ENCODE peak calls at places on chromosomes 7 and 10, in four cellular contexts. H is A549, P is Caco-2, V is uterus. Z is an unnamed sample.

GRCh38 chr7:151243411-151244155 is 4.9 kb downstream of the SMARCD3 start:
- DNase-seq in H (no peak), V (no peak), P (no peak), Z (peak; percentile 36)

GRCh38 chr7:13742126-13742525 is 247.3 kb downstream of the ETV1 start:
- DNase-seq in V (no peak), P (peak; percentile 14), H (no peak), Z (no peak)

GRCh38 chr7:54180796-54181195 is 361.4 kb upstream of the VSTM2A start:
- DNase-seq in H (no peak), P (no peak), V (no peak), Z (no peak)

GRCh38 chr7:75617634-75618234 is 121.0 kb downstream of the HIP1 start:
- DNase-seq in P (no peak), H (no peak), V (peak; percentile 31), Z (peak; percentile 25)

GRCh38 chr10:102652170-102652926 is 8.1 kb downstream of the TRIM8 start:
- DNase-seq in P (no peak), H (no peak), V (no peak), Z (no peak)

GRCh38 chr7:107847168-107847835 is 43.7 kb upstream of the DLD start:
- DNase-seq in H (no peak), V (no peak), P (no peak), Z (no peak)

GRCh38 chr7:41832936-41833335 is 130.0 kb upstream of the INHBA start:
- DNase-seq in P (no peak), H (no peak), V (no peak), Z (no peak)

GRCh38 chr7:2222516-2222915 is 10.2 kb downstream of the MAD1L1 start:
- DNase-seq in V (no peak), H (no peak), P (no peak), Z (no peak)

GRCh38 chr10:7887417-7887816 is 69.1 kb downstream of the TAF3 start:
- DNase-seq in H (no peak), V (no peak), P (no peak), Z (no peak)

GRCh38 chr10:11439523-11440053 is 171.9 kb downstream of the USP6NL start:
- DNase-seq in H (no peak), V (no peak), P (no peak), Z (no peak)

GRCh38 chr7:44636926-44637325 is 30.5 kb downstream of the OGDH start:
- DNase-seq in V (no peak), H (no peak), P (no peak), Z (no peak)

DNA sequence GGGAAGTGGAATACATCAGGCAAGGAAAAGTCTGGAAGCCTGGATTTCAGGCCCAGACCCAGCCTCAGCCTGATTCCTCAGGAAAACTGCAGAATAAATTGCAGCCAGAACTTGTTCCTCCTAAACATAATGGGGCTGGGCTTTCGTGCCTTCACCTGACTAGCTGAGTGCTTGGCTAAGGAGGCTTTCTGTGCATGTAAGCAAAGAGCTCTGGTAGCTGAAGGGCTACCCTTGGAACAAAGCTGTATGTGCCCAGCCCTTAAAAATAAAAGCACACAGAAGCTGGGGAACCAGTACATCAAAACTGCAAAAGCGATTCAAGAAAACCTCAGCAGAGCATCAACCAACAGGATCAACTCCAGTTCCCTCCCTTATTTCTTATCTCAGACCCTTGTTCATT is 19.0 kb upstream of the SORBS1 start:
- DNase-seq in H (no peak), V (no peak), P (no peak), Z (no peak)
- H3K4me3 ChIP-seq in H (no peak overlapping the region), V (no peak overlapping the region), P (no peak overlapping the region), Z (no peak overlapping the region)

GRCh38 chr10:78460204-78460603 is 426.5 kb downstream of the RPS24 start:
- DNase-seq in V (no peak), H (no peak), P (no peak), Z (no peak)
- H3K4me1 ChIP-seq in V (no peaks in the 10 kb centered on the region), H (peaks cover 36% of the 10 kb centered on the region), P (peaks cover 43% of the 10 kb centered on the region), Z (no peaks in the 10 kb centered on the region)

GRCh38 chr10:75283150-75284096 is 47.7 kb upstream of the COMTD1 start:
- DNase-seq in H (no peak), V (peak; percentile 56), P (no peak), Z (no peak)
- H3K4me3 ChIP-seq in H (no peak overlapping the region), V (no peak overlapping the region), P (no peak overlapping the region), Z (no peak overlapping the region)

DNA sequence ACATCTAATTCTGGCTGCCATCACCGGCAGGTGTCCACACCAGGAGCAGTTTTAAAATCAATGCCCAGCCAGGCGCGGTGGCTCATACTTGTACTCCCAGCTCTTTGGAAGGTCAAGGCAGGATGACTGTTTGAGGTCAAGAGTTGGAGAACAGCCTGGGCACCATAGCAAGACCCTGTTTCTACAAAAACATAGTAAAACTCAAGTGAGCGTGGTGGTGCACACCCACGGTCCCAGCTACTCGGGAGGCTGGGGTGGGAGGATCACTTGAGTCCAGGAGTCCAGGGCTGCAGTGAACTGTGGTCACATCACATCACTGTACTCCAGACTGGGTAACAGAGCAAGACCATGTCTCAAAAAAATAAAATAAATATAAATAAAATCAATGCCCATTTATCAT is 193.1 kb downstream of the FAM107B start:
- DNase-seq in V (no peak), P (no peak), H (no peak), Z (no peak)
- H3K4me1 ChIP-seq in V (no peaks in the 10 kb centered on the region), P (peaks cover 86% of the 10 kb centered on the region), H (peaks cover 83% of the 10 kb centered on the region), Z (peaks cover 93% of the 10 kb centered on the region)

GRCh38 chr10:97852277-97852676 is 2.6 kb downstream of the GOLGA7B start:
- DNase-seq in P (no peak), V (no peak), H (no peak), Z (no peak)

GRCh38 chr10:97851341-97852001 is 1.8 kb downstream of the GOLGA7B start:
- DNase-seq in P (no peak), H (no peak), V (no peak), Z (no peak)

GRCh38 chr10:97849491-97850402 is at the start of gene GOLGA7B:
- DNase-seq in P (peak; percentile 80), H (peak; percentile 60), V (no peak), Z (peak; percentile 59)

GRCh38 chr10:97850446-97850845 is 803 bp downstream of the GOLGA7B start:
- DNase-seq in H (no peak), V (no peak), P (no peak), Z (peak; percentile 19)

DNA sequence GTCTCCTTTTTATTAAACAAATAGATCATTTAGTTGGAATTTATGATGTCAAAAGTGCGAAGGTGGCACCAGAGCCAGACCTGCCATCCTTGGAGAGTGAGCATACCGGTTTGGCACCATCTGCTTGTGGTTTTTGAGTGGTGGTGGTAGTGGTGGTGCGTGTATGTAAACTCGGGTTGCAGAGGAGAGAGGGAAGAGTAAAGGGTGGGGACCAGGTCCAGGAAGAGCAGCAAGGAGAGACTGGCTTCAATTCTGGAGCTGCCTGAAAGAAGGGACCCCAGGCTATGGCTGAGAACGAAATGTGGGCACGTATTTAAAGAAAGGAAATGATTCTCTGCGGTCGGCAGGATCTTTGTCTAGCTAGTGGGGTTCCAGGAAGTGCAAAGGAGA is 547 bp upstream of the GOLGA7B start:
- DNase-seq in H (no peak), P (no peak), V (no peak), Z (no peak)
- H3K4me3 ChIP-seq in H (peak overlapping the region; percentile 84), P (peak overlapping the region; percentile 69), V (no peak overlapping the region), Z (peak overlapping the region; percentile 58)

GRCh38 chr10:77631241-77631640 is 6.4 kb downstream of the KCNMA1 start:
- DNase-seq in H (no peak), V (no peak), P (no peak), Z (no peak)
- H3K4me1 ChIP-seq in H (peaks cover 44% of the 10 kb centered on the region), V (no peaks in the 10 kb centered on the region), P (peaks cover 4% of the 10 kb centered on the region), Z (no peaks in the 10 kb centered on the region)

DNA sequence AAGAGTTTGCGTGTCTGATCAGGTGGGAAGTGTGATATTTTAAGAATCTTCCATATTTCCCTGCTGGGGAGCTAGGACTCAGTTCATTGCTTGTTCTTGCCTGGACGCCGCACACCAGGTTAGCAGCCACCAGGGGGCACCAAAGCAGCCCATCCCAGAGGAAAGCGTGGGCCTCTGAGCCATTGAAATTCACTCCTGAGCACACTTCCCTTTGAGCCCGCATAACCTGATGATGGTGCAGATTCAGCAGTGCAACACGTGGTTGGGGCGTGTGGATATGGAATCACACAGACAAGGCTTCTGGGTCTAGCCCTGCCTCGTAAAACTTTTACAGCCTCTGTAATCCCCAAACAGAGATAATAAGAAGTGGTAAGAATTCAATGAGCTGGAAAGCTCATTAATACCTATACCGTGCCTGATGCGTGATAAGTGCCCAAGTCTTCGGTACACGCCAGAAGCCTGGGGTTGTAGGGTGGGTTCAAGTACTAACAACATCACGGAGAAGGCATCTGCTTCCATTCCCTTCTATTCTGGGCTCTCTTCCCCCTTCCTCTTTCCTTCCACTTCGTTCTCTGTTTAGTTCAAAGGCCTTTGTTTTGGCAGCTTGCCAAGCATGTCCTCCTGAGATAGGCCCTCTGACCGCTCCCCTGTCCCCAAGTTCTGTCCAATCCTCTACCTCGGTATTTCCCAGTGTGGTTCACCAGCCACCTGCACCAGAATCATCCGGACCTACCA is 130.1 kb upstream of the KMT2E start:
- DNase-seq in H (peak; percentile 91), V (peak; percentile 85), P (peak; percentile 89), Z (peak; percentile 65)
- H3K4me3 ChIP-seq in H (no peak overlapping the region), V (no peak overlapping the region), P (no peak overlapping the region), Z (no peak overlapping the region)

GRCh38 chr7:30310674-30311362 is 26.4 kb downstream of the ZNRF2 start:
- DNase-seq in H (no peak), P (no peak), V (no peak), Z (no peak)
- H3K4me1 ChIP-seq in H (peaks cover 39% of the 10 kb centered on the region), P (no peaks in the 10 kb centered on the region), V (no peaks in the 10 kb centered on the region), Z (peaks cover 17% of the 10 kb centered on the region)

GRCh38 chr10:103836776-103837344 is 18.5 kb downstream of the SH3PXD2A start:
- DNase-seq in V (no peak), H (no peak), P (peak; percentile 77), Z (no peak)

GRCh38 chr10:103838095-103838395 is 17.3 kb downstream of the SH3PXD2A start:
- DNase-seq in H (no peak), P (no peak), V (no peak), Z (no peak)

GRCh38 chr10:103838851-103839512 is 16.4 kb downstream of the SH3PXD2A start:
- DNase-seq in P (no peak), V (no peak), H (no peak), Z (no peak)

GRCh38 chr10:103836273-103836672 is 19.1 kb downstream of the SH3PXD2A start:
- DNase-seq in H (no peak), P (no peak), V (no peak), Z (no peak)

GRCh38 chr10:103837370-103838094 is 17.8 kb downstream of the SH3PXD2A start:
- DNase-seq in V (no peak), H (no peak), P (no peak), Z (no peak)
- H3K4me3 ChIP-seq in V (no peak overlapping the region), H (no peak overlapping the region), P (no peak overlapping the region), Z (no peak overlapping the region)

Z was measured in CD8-positive, alpha-beta T cell.